ENCODE peak calls at places on chromosome X, in ten cellular contexts. E, N, A, U, H, G, C, M, S and O are unnamed samples.

GRCh38 chrX:124347242-124347641 is 879 bp downstream of the SH2D1A start:
- DNase-seq in E (no peak), N (no peak), A (no peak), U (no peak), H (no peak), G (no peak), C (no peak), M (no peak), S (no peak), O (no peak)

GRCh38 chrX:2423293-2423692 is 77.5 kb downstream of the DHRSX start:
- DNase-seq in E (no peak), N (no peak), A (peak; percentile 43), U (no peak), H (no peak), G (no peak), C (no peak), M (no peak), S (no peak), O (no peak)

GRCh38 chrX:24676403-24677024 is 17.2 kb upstream of the POLA1 start:
- DNase-seq in E (no peak), N (no peak), A (peak; percentile 18), U (peak; percentile 46), H (peak; percentile 54), G (no peak), C (no peak), M (no peak), S (no peak), O (no peak)

GRCh38 chrX:43728002-43728401 is 71.9 kb downstream of the MAOA start:
- DNase-seq in E (no peak), N (no peak), A (peak; percentile 55), U (no peak), H (no peak), G (no peak), C (no peak), M (no peak), S (no peak), O (no peak)

GRCh38 chrX:22689290-22689689 is 310.5 kb upstream of the DDX53 start:
- DNase-seq in E (no peak), N (no peak), A (no peak), U (peak; percentile 34), H (no peak), G (no peak), C (no peak), M (no peak), S (no peak), O (no peak)

GRCh38 chrX:108511721-108512120 is 72.1 kb downstream of the COL4A5 start:
- DNase-seq in E (no peak), N (no peak), A (peak; percentile 60), U (no peak), H (no peak), G (no peak), C (no peak), M (no peak), S (no peak), O (no peak)

GRCh38 chrX:111444881-111445280 is 32.9 kb upstream of the DCX start:
- DNase-seq in E (no peak), N (no peak), A (no peak), U (no peak), H (no peak), G (no peak), C (no peak), M (no peak), S (no peak), O (no peak)

GRCh38 chrX:41981481-41982013 is 58.2 kb upstream of the CASK start:
- DNase-seq in E (no peak), N (no peak), A (no peak), U (no peak), H (no peak), G (no peak), C (no peak), M (no peak), S (no peak), O (no peak)

GRCh38 chrX:77415161-77415560 is 32.0 kb upstream of the FGF16 start:
- DNase-seq in E (no peak), N (no peak), A (no peak), U (no peak), H (peak; percentile 15), G (no peak), C (no peak), M (no peak), S (no peak), O (no peak)

GRCh38 chrX:68895339-68896250 is 66.8 kb downstream of the EFNB1 start:
- DNase-seq in E (no peak), N (peak; percentile 59), A (peak; percentile 37), U (no peak), H (no peak), G (no peak), C (peak; percentile 13), M (peak; percentile 43), S (peak; percentile 22), O (peak; percentile 71)

GRCh38 chrX:40514376-40514775 is 66.4 kb upstream of the ATP6AP2 start:
- DNase-seq in E (no peak), N (peak; percentile 27), A (no peak), U (no peak), H (no peak), G (no peak), C (no peak), M (no peak), S (no peak), O (no peak)

GRCh38 chrX:112961981-112962380 is 121.3 kb upstream of the AMOT start:
- DNase-seq in E (no peak), N (no peak), A (no peak), U (no peak), H (no peak), G (no peak), C (no peak), M (no peak), S (no peak), O (no peak)

GRCh38 chrX:112967341-112967740 is 126.7 kb upstream of the AMOT start:
- DNase-seq in E (no peak), N (no peak), A (no peak), U (no peak), H (no peak), G (no peak), C (no peak), M (no peak), S (no peak), O (no peak)

GRCh38 chrX:112968351-112969133 is 127.9 kb upstream of the AMOT start:
- DNase-seq in E (no peak), N (no peak), A (no peak), U (no peak), H (no peak), G (no peak), C (no peak), M (no peak), S (no peak), O (no peak)

DNA sequence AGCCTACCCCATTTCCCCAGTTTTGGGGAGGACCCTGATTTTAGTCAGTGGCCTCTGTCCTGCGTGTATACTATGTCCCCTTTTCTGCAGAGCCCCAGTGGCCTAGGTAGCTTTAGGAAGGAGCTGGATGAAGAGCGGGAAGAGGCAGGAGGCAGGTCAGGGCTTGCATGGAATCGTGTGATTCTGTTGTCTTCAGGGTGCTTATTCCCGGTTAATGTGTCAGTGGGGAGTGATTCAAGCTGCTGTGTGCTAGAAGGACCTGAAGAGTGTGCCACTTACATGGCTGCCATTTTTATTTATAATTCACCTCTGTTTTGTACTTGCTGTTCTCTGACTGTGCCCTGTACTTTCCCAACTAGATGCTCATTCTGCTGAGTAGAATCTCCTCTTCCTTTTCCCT is 127.3 kb upstream of the AMOT start:
- DNase-seq in E (no peak), N (no peak), A (no peak), U (no peak), H (no peak), G (no peak), C (no peak), M (no peak), S (no peak), O (no peak)
- H3K4me3 ChIP-seq in E (no peak overlapping the region), N (no peak overlapping the region), A (no peak overlapping the region), U (no peak overlapping the region), H (no peak overlapping the region), G (no peak overlapping the region), C (no peak overlapping the region), M (no peak overlapping the region), S (no peak overlapping the region), O (no peak overlapping the region)

GRCh38 chrX:150365953-150366911 is 3.1 kb downstream of the MAMLD1 start:
- DNase-seq in E (peak; percentile 31), N (no peak), A (peak; percentile 48), U (peak; percentile 78), H (peak; percentile 75), G (no peak), C (no peak), M (peak; percentile 52), S (peak; percentile 38), O (peak; percentile 61)

GRCh38 chrX:150365051-150365952 is 2.2 kb downstream of the MAMLD1 start:
- DNase-seq in E (peak; percentile 47), N (peak; percentile 64), A (peak; percentile 63), U (peak; percentile 88), H (peak; percentile 85), G (peak; percentile 73), C (no peak), M (peak; percentile 75), S (peak; percentile 40), O (peak; percentile 81)

GRCh38 chrX:150364347-150365050 is 1.4 kb downstream of the MAMLD1 start:
- DNase-seq in E (peak; percentile 29), N (no peak), A (no peak), U (peak; percentile 66), H (peak; percentile 65), G (peak; percentile 51), C (no peak), M (peak; percentile 19), S (no peak), O (peak; percentile 23)

GRCh38 chrX:150363561-150364346 is 637 bp downstream of the MAMLD1 start:
- DNase-seq in E (peak; percentile 35), N (no peak), A (peak; percentile 44), U (peak; percentile 78), H (peak; percentile 63), G (peak; percentile 43), C (no peak), M (peak; percentile 35), S (no peak), O (peak; percentile 25)

GRCh38 chrX:150366951-150367545 is 3.9 kb downstream of the MAMLD1 start:
- DNase-seq in E (no peak), N (no peak), A (peak; percentile 40), U (no peak), H (no peak), G (no peak), C (no peak), M (no peak), S (no peak), O (no peak)
- H3K4me3 ChIP-seq in E (no peak overlapping the region), N (peak overlapping the region; percentile 57), A (peak overlapping the region; percentile 69), U (no peak overlapping the region), H (peak overlapping the region; percentile 55), G (no peak overlapping the region), C (peak overlapping the region; percentile 74), M (peak overlapping the region; percentile 72), S (no peak overlapping the region), O (peak overlapping the region; percentile 70)

GRCh38 chrX:30312858-30313257 is 3.7 kb upstream of the NR0B1 start:
- DNase-seq in E (no peak), N (no peak), A (no peak), U (no peak), H (no peak), G (no peak), C (no peak), M (no peak), S (no peak), O (no peak)
- H3K4me3 ChIP-seq in E (no peak overlapping the region), N (no peak overlapping the region), A (no peak overlapping the region), U (no peak overlapping the region), H (no peak overlapping the region), G (no peak overlapping the region), C (no peak overlapping the region), M (no peak overlapping the region), S (no peak overlapping the region), O (no peak overlapping the region)

DNA sequence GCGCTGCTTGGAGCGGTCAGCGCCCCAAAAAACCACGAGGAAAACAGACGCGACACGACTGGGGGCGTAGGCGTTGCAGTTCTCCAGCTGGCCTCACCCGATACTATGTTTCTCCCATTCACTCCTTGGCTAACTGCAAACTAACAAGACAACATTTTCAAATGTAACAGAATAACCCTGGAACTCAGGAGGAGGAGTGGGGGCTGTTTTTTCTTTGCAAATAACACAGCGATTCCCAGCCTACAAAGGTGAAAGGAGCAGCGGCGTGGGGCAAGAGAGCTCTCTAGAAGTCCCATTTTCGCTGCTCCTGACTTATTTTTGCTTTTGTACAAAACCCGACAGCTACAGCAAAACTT is 1.7 kb downstream of the SOX3 start:
- DNase-seq in E (no peak), N (no peak), A (no peak), U (peak; percentile 36), H (peak; percentile 4), G (no peak), C (no peak), M (no peak), S (no peak), O (no peak)
- H3K4me3 ChIP-seq in E (no peak overlapping the region), N (peak overlapping the region; percentile 32), A (no peak overlapping the region), U (peak overlapping the region; percentile 54), H (peak overlapping the region; percentile 78), G (no peak overlapping the region), C (no peak overlapping the region), M (no peak overlapping the region), S (no peak overlapping the region), O (no peak overlapping the region)